ENCODE peak calls at places on chromosomes 3 and 15, in four cellular contexts. J, X, R and Z are unnamed samples.

GRCh38 chr3:156558389-156558788 is 3.5 kb upstream of the SSR3 start:
- DNase-seq in X (no peak), J (no peak), R (no peak), Z (no peak)

GRCh38 chr3:115475178-115476041 is 147.9 kb upstream of the GAP43 start:
- DNase-seq in X (no peak), R (peak; percentile 31), J (no peak), Z (peak; percentile 31)

GRCh38 chr3:174973465-174973864 is 114.3 kb downstream of the NAALADL2 start:
- DNase-seq in R (no peak), J (peak; percentile 97), X (no peak), Z (no peak)

GRCh38 chr3:124520970-124521369 is 209.3 kb upstream of the UMPS start:
- DNase-seq in X (peak; percentile 10), R (no peak), J (peak; percentile 81), Z (no peak)

GRCh38 chr3:25155696-25156471 is 272.2 kb upstream of the RARB start:
- DNase-seq in X (peak; percentile 1), J (no peak), R (peak; percentile 82), Z (no peak)

GRCh38 chr3:50146316-50146901 is 8.7 kb upstream of the SEMA3F start:
- DNase-seq in R (no peak), J (no peak), X (no peak), Z (no peak)

GRCh38 chr15:100713163-100713867 is 110.9 kb downstream of the ASB7 start:
- DNase-seq in X (peak; percentile 71), R (no peak), J (peak; percentile 99), Z (no peak)

GRCh38 chr3:113516115-113516505 is 1.2 kb upstream of the SPICE1 start:
- DNase-seq in J (peak; percentile 48), R (peak; percentile 9), X (peak; percentile 5), Z (peak; percentile 37)

GRCh38 chr15:28191832-28192231 is 92.7 kb upstream of the OCA2 start:
- DNase-seq in R (peak; percentile 38), J (no peak), X (peak; percentile 74), Z (no peak)

GRCh38 chr3:133474251-133474801 is 74.5 kb downstream of the BFSP2 start:
- DNase-seq in X (peak; percentile 51), J (no peak), R (peak; percentile 59), Z (no peak)

GRCh38 chr15:94972314-94972713 is 741.0 kb downstream of the MCTP2 start:
- DNase-seq in R (peak; percentile 8), X (peak; percentile 26), J (no peak), Z (no peak)

GRCh38 chr3:194536883-194537637 is 50.3 kb upstream of the ATP13A3 start:
- DNase-seq in R (no peak), X (peak; percentile 20), J (peak; percentile 91), Z (peak; percentile 84)

GRCh38 chr3:171959532-171960044 is 79.8 kb upstream of the FNDC3B start:
- DNase-seq in R (no peak), J (no peak), X (no peak), Z (no peak)

GRCh38 chr3:194296448-194296831 is 54.7 kb downstream of the CPN2 start:
- DNase-seq in X (peak; percentile 75), J (peak; percentile 94), R (peak; percentile 76), Z (peak; percentile 78)

GRCh38 chr3:143314291-143315093 is 194.9 kb downstream of the CHST2 start:
- DNase-seq in X (peak; percentile 70), R (no peak), J (no peak), Z (no peak)

GRCh38 chr3:37891227-37891626 is 29.5 kb downstream of the CTDSPL start:
- DNase-seq in R (no peak), X (no peak), J (no peak), Z (no peak)

GRCh38 chr15:88647362-88648105 is 8.7 kb downstream of the ISG20 start:
- DNase-seq in R (no peak), J (peak; percentile 51), X (no peak), Z (no peak)

GRCh38 chr3:3629911-3630310 is 169.3 kb upstream of the LRRN1 start:
- DNase-seq in J (no peak), X (no peak), R (no peak), Z (no peak)

GRCh38 chr15:96330064-96330449 is 443 bp upstream of the NR2F2 start:
- DNase-seq in R (no peak), J (peak; percentile 81), X (peak; percentile 95), Z (peak; percentile 94)

GRCh38 chr15:71570736-71571135 is 239.6 kb upstream of the NR2E3 start:
- DNase-seq in X (no peak), J (no peak), R (no peak), Z (no peak)

GRCh38 chr3:78003090-78003489 is 963.2 kb downstream of the ROBO2 start:
- DNase-seq in X (peak; percentile 5), R (no peak), J (peak; percentile 73), Z (no peak)

GRCh38 chr15:71562251-71562650 is 248.1 kb upstream of the NR2E3 start:
- DNase-seq in X (no peak), R (no peak), J (no peak), Z (no peak)

GRCh38 chr3:157160652-157161480 is 919 bp upstream of the CCNL1 start:
- DNase-seq in R (peak; percentile 64), J (peak; percentile 87), X (peak; percentile 98), Z (peak; percentile 65)

GRCh38 chr15:27561816-27562215 is 537.3 kb downstream of the OCA2 start:
- DNase-seq in R (no peak), X (no peak), J (no peak), Z (no peak)

GRCh38 chr3:59709702-59710555 is 660.1 kb upstream of the CFAP20DC start:
- DNase-seq in X (no peak), J (no peak), R (no peak), Z (no peak)

GRCh38 chr3:143676021-143676420 is 172.2 kb downstream of the SLC9A9 start:
- DNase-seq in R (no peak), X (no peak), J (no peak), Z (no peak)

GRCh38 chr15:77144028-77144427 is 73.1 kb upstream of the TSPAN3 start:
- DNase-seq in R (no peak), X (peak; percentile 71), J (no peak), Z (no peak)

GRCh38 chr3:179463299-179463698 is 12.0 kb upstream of the GNB4 start:
- DNase-seq in J (no peak), R (no peak), X (peak; percentile 28), Z (no peak)

GRCh38 chr15:90201150-90201943 is at the start of gene SEMA4B:
- DNase-seq in J (peak; percentile 58), X (peak; percentile 77), R (peak; percentile 95), Z (peak; percentile 78)

DNA sequence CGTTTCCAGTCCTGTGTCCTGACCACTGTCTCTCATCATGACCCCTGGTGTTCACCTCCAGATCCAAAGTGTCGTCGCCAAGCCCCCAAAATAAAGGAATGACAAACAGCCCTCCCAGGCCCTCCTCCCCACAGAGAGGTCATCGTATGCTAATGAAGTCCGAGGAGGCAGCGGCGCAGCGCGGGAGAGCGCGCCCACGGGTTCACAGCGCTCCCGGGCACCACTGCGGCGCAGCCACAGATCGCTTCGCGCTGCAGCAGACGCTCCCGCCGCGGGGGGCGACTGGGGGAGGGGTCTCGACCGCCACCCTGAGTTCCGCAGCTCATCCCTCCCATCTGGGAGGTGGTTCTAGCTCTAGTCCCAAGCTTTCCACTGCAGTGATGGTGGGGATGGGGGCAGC is 1.3 kb downstream of the DGKG start:
- DNase-seq in X (no peak), R (peak; percentile 70), J (no peak), Z (no peak)
- TF ChIP-seq EZH2 in X (no peak), R (no peak), J (no peak), Z (no peak)

GRCh38 chr3:135231646-135232625 is 436.9 kb downstream of the EPHB1 start:
- DNase-seq in R (no peak), J (no peak), X (no peak), Z (no peak)
- H3K4me3 ChIP-seq in R (no peak overlapping the region), J (no peak overlapping the region), X (no peak overlapping the region), Z (no peak overlapping the region)

DNA sequence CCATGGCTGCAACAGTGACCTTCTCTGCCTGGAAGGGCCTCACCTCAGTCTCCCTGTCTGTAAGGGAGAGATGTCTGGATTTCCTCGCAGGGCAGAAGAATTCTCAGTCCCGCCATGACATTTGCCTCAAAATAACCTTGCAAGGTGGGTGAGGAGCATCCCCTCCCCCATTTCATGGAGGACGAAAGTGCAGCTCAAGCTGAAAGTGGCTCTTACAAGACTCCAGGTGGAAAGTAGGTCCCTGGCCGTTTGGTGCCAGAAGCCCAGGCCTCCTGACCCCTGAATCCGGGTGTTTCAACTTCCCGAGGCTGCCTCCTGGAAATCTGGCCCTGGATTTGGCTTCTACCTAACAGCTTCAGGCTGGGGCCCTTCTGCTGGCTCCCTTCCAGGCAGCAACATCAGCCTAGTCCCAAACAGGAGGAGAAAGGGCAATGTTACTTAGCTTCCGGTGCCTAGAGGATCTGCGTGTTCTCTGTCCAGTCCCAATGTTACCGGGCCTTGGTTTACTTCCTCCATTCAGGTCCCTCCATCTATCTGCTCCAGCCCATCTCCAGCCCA is 769 bp upstream of the CSPG4 start:
- DNase-seq in R (no peak), J (no peak), X (peak; percentile 43), Z (no peak)
- H3K4me1 ChIP-seq in R (peaks cover 6% of the 10 kb centered on the region), J (no peaks in the 10 kb centered on the region), X (peaks cover 6% of the 10 kb centered on the region), Z (no peaks in the 10 kb centered on the region)

GRCh38 chr3:15331606-15332404 is 581 bp downstream of the SH3BP5 start:
- DNase-seq in R (peak; percentile 59), X (peak; percentile 66), J (peak; percentile 24), Z (peak; percentile 66)
- TF ChIP-seq EZH2 in R (peak; percentile 15), X (no peak), J (no peak), Z (no peak)

GRCh38 chr15:66743703-66744536 is 41.9 kb downstream of the SMAD6 start:
- DNase-seq in X (peak; percentile 58), J (peak; percentile 78), R (no peak), Z (no peak)
- H3K4me3 ChIP-seq in X (no peak overlapping the region), J (no peak overlapping the region), R (no peak overlapping the region), Z (no peak overlapping the region)